ENCODE peak calls at places on chromosomes 4 and X, in eight cellular contexts. D is HCT116, B is GM23338, J is hepatocyte, R is SK-N-SH, I is PC-3, G is neural progenitor cell, X is MM.1S. L is an unnamed sample.

GRCh38 chr4:99087887-99088484 is 602 bp downstream of the ADH5 start:
- DNase-seq in X (peak), B (peak), J (peak), R (peak), G (peak), I (peak), D (no peak), L (peak)

GRCh38 chr4:175394213-175394612 is 417.9 kb downstream of the GPM6A start:
- DNase-seq in D (no peak), X (no peak), I (no peak), J (no peak), R (no peak), G (no peak), B (no peak), L (peak)

GRCh38 chrX:43218198-43218597 is 437.9 kb upstream of the MAOA start:
- DNase-seq in I (no peak), J (peak), B (no peak), X (no peak), D (no peak), R (no peak), G (no peak), L (no peak)

GRCh38 chr4:115596265-115597001 is 483.0 kb upstream of the NDST4 start:
- DNase-seq in G (no peak), D (no peak), J (no peak), B (peak), I (no peak), R (no peak), X (no peak), L (no peak)

GRCh38 chrX:71997320-71997719 is 86.7 kb downstream of the NHSL2 start:
- DNase-seq in B (peak), I (no peak), D (no peak), J (no peak), X (no peak), R (no peak), G (no peak), L (no peak)

GRCh38 chrX:67544871-67545771 is 1.3 kb downstream of the AR start:
- DNase-seq in J (peak), D (no peak), I (no peak), X (no peak), B (peak), G (peak), R (peak), L (no peak)

GRCh38 chrX:77450415-77450814 is 3.2 kb downstream of the FGF16 start:
- DNase-seq in G (no peak), X (no peak), J (no peak), D (no peak), R (no peak), B (no peak), I (no peak), L (no peak)

GRCh38 chrX:114650351-114650750 is 66.5 kb downstream of the HTR2C start:
- DNase-seq in G (no peak), J (no peak), R (no peak), X (no peak), D (no peak), I (no peak), B (no peak), L (no peak)

GRCh38 chrX:17373337-17373736 is 1.7 kb upstream of the NHS start:
- DNase-seq in I (no peak), B (no peak), D (no peak), J (no peak), X (no peak), G (no peak), R (no peak), L (no peak)

GRCh38 chr4:183291070-183291469 is 29.0 kb downstream of the CLDN22 start:
- DNase-seq in X (no peak), G (no peak), D (no peak), B (no peak), J (no peak), R (no peak), I (no peak), L (no peak)

GRCh38 chr4:180060159-180060889 is 2182.9 kb upstream of the TENM3 start:
- DNase-seq in I (peak), D (no peak), B (peak), R (peak), J (peak), G (peak), X (peak), L (no peak)

GRCh38 chr4:98482847-98483806 is 175.3 kb downstream of the TSPAN5 start:
- DNase-seq in J (no peak), I (peak), R (no peak), X (no peak), D (peak), G (no peak), B (no peak), L (no peak)

GRCh38 chr4:38717604-38718003 is 53.6 kb downstream of the KLF3 start:
- DNase-seq in J (no peak), I (no peak), B (no peak), R (no peak), D (no peak), X (no peak), G (no peak), L (no peak)

GRCh38 chrX:109393859-109394258 is 88.0 kb downstream of the GUCY2F start:
- DNase-seq in G (peak), B (peak), J (no peak), R (no peak), X (peak), D (no peak), I (peak), L (peak)

GRCh38 chr4:123986268-123986798 is 589.7 kb downstream of the SPRY1 start:
- DNase-seq in J (no peak), R (no peak), G (no peak), B (no peak), X (no peak), I (peak), D (no peak), L (no peak)

GRCh38 chrX:10158279-10158939 is 1.6 kb downstream of the CLCN4 start:
- DNase-seq in X (no peak), I (no peak), G (peak), J (peak), B (peak), R (peak), D (no peak), L (peak)

GRCh38 chr4:64105903-64106302 is 303.3 kb downstream of the TECRL start:
- DNase-seq in G (no peak), X (no peak), I (no peak), J (no peak), R (no peak), B (no peak), D (no peak), L (no peak)

GRCh38 chr4:83370640-83370906 is 35.9 kb upstream of the HPSE start:
- DNase-seq in R (no peak), G (no peak), B (no peak), I (no peak), X (no peak), J (no peak), D (no peak), L (no peak)

GRCh38 chrX:107566603-107567262 is 61.6 kb upstream of the PRPS1 start:
- DNase-seq in R (no peak), B (peak), J (no peak), I (no peak), D (no peak), X (no peak), G (no peak), L (no peak)

DNA sequence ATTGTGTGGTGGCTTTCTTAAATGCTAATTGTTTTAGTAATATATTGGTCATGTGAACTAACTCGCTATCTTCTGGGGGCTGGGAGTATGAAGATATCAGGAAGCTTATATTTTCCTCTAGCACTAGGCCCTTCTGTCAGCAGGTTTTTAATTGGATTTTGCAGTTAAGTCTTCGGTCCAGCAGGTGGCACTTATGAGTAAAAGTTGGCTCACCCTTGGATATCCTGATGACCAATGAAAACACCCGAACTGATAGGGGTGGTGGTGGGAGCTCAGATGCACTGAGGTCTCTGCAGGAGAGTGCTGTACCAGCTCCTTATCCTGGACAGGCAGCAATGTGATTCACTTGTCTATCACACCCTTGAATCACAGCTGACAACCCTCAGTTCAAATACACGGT is 1365.8 kb upstream of the DIAPH2 start:
- DNase-seq in R (peak), B (peak), J (peak), G (peak), X (peak), D (no peak), I (peak), L (peak)
- TF ChIP-seq CTCF in R (peak), B (peak), J (peak), G (peak), X (peak), D (no peak), I (peak), L (peak)

GRCh38 chr4:16001484-16001858 is 38.5 kb upstream of the FGFBP2 start:
- DNase-seq in J (peak), R (peak), I (peak), G (peak), X (peak), B (peak), D (peak), L (peak)
- TF ChIP-seq EZH2phosphoT487 in J (no peak), R (no peak), I (no peak), G (no peak), X (no peak), B (no peak), D (no peak), L (no peak)

GRCh38 chr4:79865253-79865652 is 207.8 kb downstream of the ANTXR2 start:
- DNase-seq in G (no peak), J (no peak), I (peak), R (no peak), X (no peak), B (no peak), D (no peak), L (no peak)
- TF ChIP-seq CTCF in G (no peak), J (no peak), I (no peak), R (no peak), X (no peak), B (no peak), D (no peak), L (no peak)

DNA sequence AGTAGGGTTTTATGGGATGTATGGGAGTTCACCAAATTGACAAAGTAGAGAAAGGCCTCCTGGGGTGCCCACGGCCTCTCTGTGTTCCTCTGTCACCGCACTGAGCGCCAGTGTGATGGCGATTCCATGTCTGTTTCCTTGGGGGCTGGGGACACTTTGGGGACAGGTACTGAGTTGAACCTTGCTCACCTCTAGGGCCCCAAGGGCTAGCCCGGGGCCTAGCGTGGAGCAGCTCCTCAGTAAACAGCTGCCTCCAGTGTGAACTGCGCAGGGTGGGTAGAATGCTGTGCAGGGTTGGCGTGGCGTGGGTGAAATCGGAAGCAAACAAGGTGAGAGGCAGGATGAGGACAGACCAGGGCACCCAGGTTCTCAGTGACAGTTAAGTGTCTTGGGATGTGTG is 97.8 kb downstream of the PPP2R2C start:
- DNase-seq in I (no peak), B (no peak), J (no peak), R (no peak), X (no peak), G (no peak), D (no peak), L (no peak)
- TF ChIP-seq EZH2phosphoT487 in I (no peak), B (no peak), J (no peak), R (no peak), X (no peak), G (no peak), D (no peak), L (no peak)

DNA sequence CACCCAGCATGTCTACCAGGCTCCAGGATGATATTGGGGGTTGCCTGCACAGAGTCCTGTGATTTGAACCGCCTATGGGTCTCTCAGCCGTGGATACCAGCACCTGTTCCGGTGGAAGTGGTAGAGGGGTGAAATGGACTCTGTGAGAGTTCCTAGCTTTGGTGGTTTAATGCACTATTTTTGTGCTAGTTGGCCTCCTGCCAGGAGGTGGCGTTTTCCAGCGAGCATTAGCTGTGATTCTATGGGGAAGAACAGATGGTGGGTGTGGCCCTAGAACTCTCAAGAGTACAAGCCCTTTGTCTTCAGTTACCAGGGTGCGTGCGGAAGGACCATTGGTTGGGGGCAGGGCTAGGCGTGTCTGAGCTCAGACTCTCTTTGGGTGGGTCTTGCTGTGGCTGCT is 316.9 kb upstream of the AMOT start:
- DNase-seq in X (no peak), I (no peak), D (no peak), G (no peak), J (no peak), B (peak), R (no peak), L (no peak)
- TF ChIP-seq CTCF in X (no peak), I (no peak), D (no peak), G (no peak), J (no peak), B (no peak), R (no peak), L (no peak)

GRCh38 chr4:53050361-53050774 is 188.3 kb downstream of the RASL11B start:
- DNase-seq in B (no peak), D (no peak), G (no peak), X (no peak), J (no peak), R (peak), I (no peak), L (no peak)
- TF ChIP-seq EZH2phosphoT487 in B (no peak), D (no peak), G (no peak), X (no peak), J (no peak), R (no peak), I (no peak), L (no peak)

GRCh38 chr4:44663539-44664263 is 12.3 kb upstream of the YIPF7 start:
- DNase-seq in R (no peak), D (no peak), I (no peak), B (peak), G (no peak), J (no peak), X (no peak), L (no peak)

GRCh38 chr4:44662623-44663006 is 11.2 kb upstream of the YIPF7 start:
- DNase-seq in G (no peak), I (no peak), D (no peak), X (no peak), B (no peak), R (no peak), J (no peak), L (no peak)

GRCh38 chr4:44660396-44660795 is 9.0 kb upstream of the YIPF7 start:
- DNase-seq in J (no peak), I (peak), G (no peak), D (no peak), X (no peak), B (no peak), R (no peak), L (no peak)

GRCh38 chr4:44661940-44662622 is 10.7 kb upstream of the YIPF7 start:
- DNase-seq in G (no peak), J (no peak), R (no peak), I (peak), D (no peak), X (no peak), B (no peak), L (no peak)
- TF ChIP-seq CTCF in G (no peak), J (no peak), R (no peak), I (no peak), D (no peak), X (no peak), B (peak), L (peak)

DNA sequence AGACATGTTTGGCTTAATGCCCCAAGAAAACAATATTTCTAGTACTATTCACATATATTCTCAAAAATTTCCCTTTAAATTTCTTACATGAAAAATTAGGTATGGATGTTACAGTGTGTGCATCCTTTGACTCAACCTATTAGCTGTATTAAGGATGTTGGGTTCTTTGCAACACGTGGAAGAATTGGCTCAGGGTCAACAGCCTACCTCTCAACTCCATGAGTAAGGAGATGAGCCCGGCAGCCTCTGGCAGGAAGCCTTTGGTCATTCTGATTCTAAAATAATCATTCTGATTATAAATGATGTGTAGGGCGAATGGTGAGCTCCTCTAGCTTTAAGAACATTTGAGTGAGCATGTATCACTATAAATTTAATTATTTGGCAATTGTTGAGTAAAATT is 148.0 kb upstream of the WDFY3 start:
- DNase-seq in J (no peak), B (no peak), R (no peak), X (no peak), D (no peak), G (no peak), I (no peak), L (no peak)
- TF ChIP-seq EZH2phosphoT487 in J (no peak), B (no peak), R (no peak), X (no peak), D (no peak), G (no peak), I (no peak), L (no peak)

GRCh38 chrX:80705379-80705778 is 104.3 kb downstream of the BRWD3 start:
- DNase-seq in D (no peak), J (no peak), X (no peak), G (no peak), I (no peak), R (no peak), B (no peak), L (no peak)
- TF ChIP-seq CTCF in D (no peak), J (no peak), X (no peak), G (no peak), I (no peak), R (no peak), B (no peak), L (no peak)